ENCODE peak calls at places on chromosomes 4 and X, in four cellular contexts. G is A549, V is GM12878, E is NB4. N is an unnamed sample.

GRCh38 chr4:25592670-25593069 is 63.0 kb upstream of the SLC34A2 start:
- DNase-seq in G (no peak), V (no peak), E (no peak), N (no peak)

GRCh38 chrX:65910899-65911298 is 129.0 kb downstream of the VSIG4 start:
- DNase-seq in G (no peak), V (no peak), E (peak; percentile 38), N (no peak)

GRCh38 chr4:71941001-71941400 is 90.8 kb upstream of the NPFFR2 start:
- DNase-seq in G (peak; percentile 33), V (no peak), E (peak; percentile 43), N (peak; percentile 13)

GRCh38 chrX:38087594-38087993 is 81.2 kb downstream of the SYTL5 start:
- DNase-seq in G (no peak), V (no peak), E (no peak), N (no peak)

GRCh38 chrX:47854474-47854873 is 17.8 kb downstream of the ZNF81 start:
- DNase-seq in G (no peak), V (no peak), E (peak; percentile 32), N (peak; percentile 24)

GRCh38 chr4:41057456-41057855 is 156.9 kb downstream of the APBB2 start:
- DNase-seq in G (no peak), V (no peak), E (no peak), N (no peak)

GRCh38 chr4:3465698-3466671 is 2.9 kb downstream of the DOK7 start:
- DNase-seq in G (no peak), V (no peak), E (no peak), N (no peak)

GRCh38 chr4:71270901-71271300 is 67.9 kb upstream of the SLC4A4 start:
- DNase-seq in G (peak; percentile 46), V (no peak), E (peak; percentile 41), N (peak; percentile 9)

GRCh38 chr4:81503586-81503985 is 31.9 kb upstream of the RASGEF1B start:
- DNase-seq in G (no peak), V (no peak), E (no peak), N (no peak)

GRCh38 chrX:11461181-11462001 is 168.2 kb downstream of the AMELX start:
- DNase-seq in G (peak; percentile 44), V (no peak), E (no peak), N (peak; percentile 92)

GRCh38 chr4:80134936-80135701 is 62.1 kb upstream of the ANTXR2 start:
- DNase-seq in G (no peak), V (no peak), E (peak; percentile 45), N (no peak)

GRCh38 chrX:131747173-131747572 is 203.3 kb downstream of the OR13H1 start:
- DNase-seq in G (peak; percentile 95), V (peak; percentile 98), E (no peak), N (no peak)

GRCh38 chr4:76589402-76589801 is 154.4 kb downstream of the SHROOM3 start:
- DNase-seq in G (peak; percentile 31), V (no peak), E (no peak), N (no peak)

GRCh38 chrX:33725556-33726232 is 406.4 kb downstream of the FAM47A start:
- DNase-seq in G (peak; percentile 7), V (no peak), E (peak; percentile 15), N (no peak)

GRCh38 chr4:56552273-56552672 is 46.7 kb downstream of the ARL9 start:
- DNase-seq in G (no peak), V (no peak), E (no peak), N (no peak)

GRCh38 chrX:11678174-11678573 is 12.5 kb upstream of the ARHGAP6 start:
- DNase-seq in G (no peak), V (no peak), E (peak; percentile 1), N (no peak)

GRCh38 chr4:155875878-155876277 is 9.8 kb upstream of the ASIC5 start:
- DNase-seq in G (no peak), V (no peak), E (no peak), N (no peak)

GRCh38 chr4:157994863-157995262 is 178.0 kb downstream of the GASK1B start:
- DNase-seq in G (peak; percentile 75), V (no peak), E (no peak), N (no peak)

GRCh38 chrX:131262738-131263679 is 26.1 kb downstream of the IGSF1 start:
- DNase-seq in G (peak; percentile 51), V (no peak), E (peak; percentile 31), N (peak; percentile 62)

GRCh38 chr4:141220271-141220654 is 432 bp upstream of the ZNF330 start:
- DNase-seq in G (no peak), V (no peak), E (no peak), N (no peak)

GRCh38 chr4:78343682-78344081 is 207.9 kb upstream of the ANXA3 start:
- DNase-seq in G (no peak), V (no peak), E (no peak), N (no peak)

GRCh38 chr4:82899339-82899738 is 1.2 kb upstream of the THAP9 start:
- DNase-seq in G (no peak), V (no peak), E (peak; percentile 16), N (no peak)

GRCh38 chr4:158824425-158825274 is 55.8 kb downstream of the FNIP2 start:
- DNase-seq in G (no peak), V (no peak), E (no peak), N (no peak)

GRCh38 chrX:29542147-29542546 is 673.2 kb upstream of the MAGEB2 start:
- DNase-seq in G (no peak), V (no peak), E (no peak), N (no peak)

GRCh38 chr4:118740869-118741268 is 55.7 kb downstream of the METTL14 start:
- DNase-seq in G (no peak), V (no peak), E (peak; percentile 22), N (peak; percentile 18)

GRCh38 chrX:34655496-34656258 is 1.4 kb downstream of the TMEM47 start:
- DNase-seq in G (no peak), V (no peak), E (no peak), N (no peak)

DNA sequence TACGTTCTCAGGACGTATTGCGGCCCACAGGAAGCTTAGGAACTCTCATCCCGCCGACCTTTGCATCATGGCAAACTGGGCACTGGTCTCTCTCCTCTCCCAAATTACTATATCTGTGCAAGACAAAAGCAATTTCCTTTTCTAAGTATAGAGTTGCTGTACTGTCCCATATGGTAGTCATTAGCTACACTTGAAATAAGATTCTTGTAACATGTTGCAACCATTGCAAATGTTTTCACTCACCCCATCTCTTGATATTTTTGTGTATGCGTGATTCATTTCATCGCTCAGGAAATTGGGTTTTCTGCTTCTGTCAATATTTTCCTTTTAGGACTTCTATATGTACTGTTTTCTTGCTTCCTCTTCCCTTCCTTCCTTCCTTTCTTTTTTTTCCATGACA is 15.7 kb downstream of the ARMCX6 start:
- DNase-seq in G (no peak), V (no peak), E (no peak), N (no peak)
- TF ChIP-seq MYC in G (no peak), V (no peak), E (no peak), N (no peak)

DNA sequence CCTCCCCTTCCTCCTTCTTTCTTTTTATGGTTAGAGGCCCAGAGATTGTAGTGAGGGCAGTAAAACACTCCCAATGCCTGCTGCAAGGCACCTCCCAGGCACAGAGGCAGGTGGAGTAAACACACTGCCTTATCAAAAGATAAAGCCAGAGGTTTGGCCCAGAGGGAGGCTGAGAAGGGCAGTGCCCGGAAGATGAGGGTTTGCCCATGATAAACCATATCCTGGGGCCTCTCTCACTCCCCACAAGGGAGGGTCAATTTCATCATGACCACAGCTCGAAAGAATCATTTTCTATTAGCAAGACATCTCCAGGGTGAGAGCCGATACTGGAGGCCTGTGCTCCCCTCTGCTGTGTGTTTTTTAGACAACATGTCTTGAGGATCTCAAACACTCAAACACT is 98.5 kb upstream of the FAM9C start:
- DNase-seq in G (no peak), V (no peak), E (peak; percentile 94), N (no peak)
- TF ChIP-seq MYC in G (no peak), V (no peak), E (peak; percentile 66), N (no peak)

GRCh38 chrX:129843459-129844306 is at the start of gene ZDHHC9:
- DNase-seq in G (peak; percentile 91), V (peak; percentile 63), E (peak; percentile 90), N (peak; percentile 90)

GRCh38 chrX:129840334-129840733 is 3.4 kb downstream of the ZDHHC9 start:
- DNase-seq in G (no peak), V (no peak), E (no peak), N (no peak)

GRCh38 chrX:129845616-129846190 is 2.0 kb upstream of the ZDHHC9 start:
- DNase-seq in G (peak; percentile 33), V (no peak), E (no peak), N (no peak)

GRCh38 chrX:129843209-129843458 is 552 bp downstream of the ZDHHC9 start:
- DNase-seq in G (no peak), V (no peak), E (no peak), N (peak; percentile 54)

GRCh38 chrX:129842510-129843208 is 1.0 kb downstream of the ZDHHC9 start:
- DNase-seq in G (peak; percentile 12), V (no peak), E (no peak), N (peak; percentile 23)
- TF ChIP-seq MYC in G (no peak), V (no peak), E (no peak), N (no peak)

GRCh38 chr4:171186700-171187099 is 626.5 kb upstream of the GALNTL6 start:
- DNase-seq in G (no peak), V (no peak), E (peak; percentile 16), N (no peak)

DNA sequence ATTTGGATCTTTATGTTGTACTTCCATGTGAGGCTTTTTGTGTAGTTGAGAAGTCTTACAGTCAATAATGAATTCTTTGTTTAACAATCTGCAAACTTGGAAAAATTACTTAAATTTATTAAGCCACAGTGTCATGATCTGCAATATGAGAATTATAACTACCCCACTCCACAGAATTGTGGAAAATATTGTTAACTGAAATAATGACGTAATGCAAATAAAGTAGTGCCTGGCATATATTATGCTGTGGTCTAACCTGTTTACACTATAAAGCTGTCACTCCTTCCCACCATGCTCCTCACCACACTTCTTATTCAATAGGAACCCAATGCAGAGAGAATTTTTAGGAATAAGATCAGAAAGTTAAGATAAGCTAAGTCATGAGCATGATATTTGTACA is 632.1 kb upstream of the GALNTL6 start:
- DNase-seq in G (no peak), V (no peak), E (no peak), N (no peak)
- TF ChIP-seq MYC in G (no peak), V (no peak), E (no peak), N (no peak)

GRCh38 chrX:53074987-53075386 is 7.2 kb upstream of the TSPYL2 start:
- DNase-seq in G (peak; percentile 23), V (no peak), E (peak; percentile 20), N (peak; percentile 47)

GRCh38 chrX:53071604-53072417 is 10.4 kb upstream of the TSPYL2 start:
- DNase-seq in G (peak; percentile 76), V (peak; percentile 46), E (peak; percentile 75), N (peak; percentile 48)

GRCh38 chrX:53072418-53073114 is 9.6 kb upstream of the TSPYL2 start:
- DNase-seq in G (no peak), V (no peak), E (no peak), N (no peak)

GRCh38 chrX:53073115-53073581 is 9.0 kb upstream of the TSPYL2 start:
- DNase-seq in G (peak; percentile 15), V (no peak), E (no peak), N (no peak)

DNA sequence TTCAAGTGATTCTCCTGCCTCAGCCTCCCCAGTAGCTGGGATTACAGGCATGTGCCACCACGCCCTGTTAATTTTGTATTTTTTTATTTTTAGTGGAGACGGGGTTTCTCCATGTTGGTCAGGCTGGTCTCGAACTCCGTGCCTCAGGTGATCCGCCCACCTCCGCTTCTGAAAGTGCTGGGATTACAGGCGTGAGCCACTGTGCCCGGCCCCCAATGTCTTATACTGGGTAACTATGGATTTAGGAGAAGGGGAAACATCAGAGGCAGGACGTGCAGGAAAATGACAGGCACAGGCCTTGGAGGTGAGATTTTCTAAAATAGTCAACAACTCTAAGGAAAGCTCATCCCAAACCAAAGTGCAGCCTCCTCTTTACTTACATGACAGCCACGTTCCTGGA is 11.1 kb upstream of the TSPYL2 start:
- DNase-seq in G (no peak), V (no peak), E (no peak), N (no peak)
- TF ChIP-seq MYC in G (no peak), V (no peak), E (no peak), N (no peak)